ENCODE peak calls at places on chromosomes 3 and 15, in eight cellular contexts. I is A549, K is upper lobe of left lung, M is HCT116, U is K562, W is GM12878, L is right lobe of liver, Y is body of pancreas. S is an unnamed sample.
A peak's percentile ranks its signal among the peaks of the same experiment; 100 is the strongest.

GRCh38 chr3:151794080-151794479 is 19.8 kb upstream of the AADAC start:
- ATAC-seq in I (no peak), K (no peak), M (no peak), U (no peak), W (no peak), L (no peak), Y (peak; percentile 48), S (no peak)

GRCh38 chr15:74218172-74218885 is 15.7 kb upstream of the STRA6 start:
- ATAC-seq in I (no peak), K (no peak), M (no peak), U (no peak), W (no peak), L (peak; percentile 13), Y (no peak), S (no peak)

GRCh38 chr3:119630119-119630518 is 30.3 kb downstream of the POPDC2 start:
- ATAC-seq in I (no peak), K (no peak), M (no peak), U (peak; percentile 24), W (no peak), L (no peak), Y (no peak), S (peak; percentile 21)

GRCh38 chr3:190558796-190559195 is 44.9 kb downstream of the IL1RAP start:
- ATAC-seq in I (no peak), K (no peak), M (no peak), U (no peak), W (no peak), L (no peak), Y (no peak), S (no peak)

GRCh38 chr3:11820540-11821041 is 26.1 kb downstream of the TAMM41 start:
- ATAC-seq in I (peak; percentile 56), K (peak; percentile 57), M (peak; percentile 63), U (peak; percentile 42), W (peak; percentile 86), L (no peak), Y (no peak), S (no peak)

GRCh38 chr3:169299897-169300296 is 363.6 kb downstream of the MECOM start:
- ATAC-seq in I (no peak), K (no peak), M (no peak), U (no peak), W (no peak), L (no peak), Y (no peak), S (no peak)

GRCh38 chr15:99911824-99912223 is 178.6 kb upstream of the LYSMD4 start:
- ATAC-seq in I (no peak), K (no peak), M (no peak), U (no peak), W (no peak), L (no peak), Y (no peak), S (no peak)

GRCh38 chr3:30085486-30085885 is 520.9 kb upstream of the TGFBR2 start:
- ATAC-seq in I (no peak), K (no peak), M (no peak), U (no peak), W (no peak), L (no peak), Y (no peak), S (no peak)

GRCh38 chr3:13638927-13639326 is 90.0 kb downstream of the FBLN2 start:
- ATAC-seq in I (no peak), K (peak; percentile 15), M (no peak), U (no peak), W (no peak), L (no peak), Y (no peak), S (no peak)

GRCh38 chr3:193372783-193373182 is 5.8 kb downstream of the ATP13A5 start:
- ATAC-seq in I (no peak), K (no peak), M (no peak), U (no peak), W (peak; percentile 46), L (no peak), Y (no peak), S (no peak)

GRCh38 chr3:108936924-108937689 is 16.6 kb downstream of the GUCA1C start:
- ATAC-seq in I (no peak), K (no peak), M (no peak), U (no peak), W (no peak), L (no peak), Y (no peak), S (no peak)

GRCh38 chr3:127168271-127168670 is 24.7 kb upstream of the PRR23E start:
- ATAC-seq in I (no peak), K (no peak), M (no peak), U (no peak), W (no peak), L (no peak), Y (no peak), S (no peak)

GRCh38 chr15:63476229-63476632 is 28.2 kb upstream of the USP3 start:
- ATAC-seq in I (peak; percentile 61), K (no peak), M (peak; percentile 81), U (peak; percentile 12), W (no peak), L (no peak), Y (peak; percentile 40), S (peak; percentile 46)

GRCh38 chr3:173111321-173111720 is 29.7 kb downstream of the SPATA16 start:
- ATAC-seq in I (no peak), K (no peak), M (no peak), U (no peak), W (no peak), L (no peak), Y (no peak), S (no peak)

GRCh38 chr3:189588818-189589569 is 42.2 kb upstream of the TP63 start:
- ATAC-seq in I (no peak), K (no peak), M (no peak), U (no peak), W (no peak), L (no peak), Y (no peak), S (no peak)

GRCh38 chr3:46935168-46935858 is 41.2 kb downstream of the CCDC12 start:
- ATAC-seq in I (peak; percentile 91), K (peak; percentile 84), M (peak; percentile 94), U (peak; percentile 81), W (no peak), L (peak; percentile 88), Y (peak; percentile 92), S (peak; percentile 94)

GRCh38 chr3:180548050-180548449 is 53.9 kb upstream of the TTC14 start:
- ATAC-seq in I (no peak), K (no peak), M (no peak), U (no peak), W (no peak), L (no peak), Y (no peak), S (no peak)

GRCh38 chr3:95721938-95722337 is 1092.5 kb upstream of the EPHA6 start:
- ATAC-seq in I (no peak), K (no peak), M (no peak), U (no peak), W (peak; percentile 98), L (no peak), Y (no peak), S (no peak)

GRCh38 chr3:73398084-73398483 is 226.7 kb downstream of the PDZRN3 start:
- ATAC-seq in I (no peak), K (no peak), M (no peak), U (no peak), W (no peak), L (no peak), Y (no peak), S (no peak)

DNA sequence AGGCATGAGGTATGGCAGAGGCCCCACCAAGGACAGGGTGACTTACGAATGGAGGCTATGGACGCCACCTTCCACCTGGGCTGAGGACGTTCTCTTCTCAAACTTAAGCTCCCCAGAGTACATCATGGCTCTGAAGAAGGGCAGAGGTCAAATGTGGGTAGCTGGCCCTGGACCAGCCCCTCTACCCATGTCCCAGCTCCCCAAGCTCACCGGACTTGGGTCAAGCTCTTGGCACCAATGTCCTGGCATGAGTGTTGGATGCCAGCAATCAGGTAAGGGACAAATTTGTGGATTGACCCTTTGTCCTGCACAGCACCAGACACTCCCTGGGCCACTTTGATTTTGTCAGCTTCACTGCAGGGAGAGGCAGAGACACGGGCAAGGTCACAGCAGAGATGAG is 2.5 kb downstream of the NDUFAF3 start:
- ATAC-seq in I (no peak), K (no peak), M (no peak), U (no peak), W (no peak), L (no peak), Y (no peak), S (no peak)
- TF ChIP-seq POLR2A in I (no peak), K (no peak), M (peak; percentile 9), U (no peak), W (no peak), L (no peak), Y (no peak), S (no peak)

DNA sequence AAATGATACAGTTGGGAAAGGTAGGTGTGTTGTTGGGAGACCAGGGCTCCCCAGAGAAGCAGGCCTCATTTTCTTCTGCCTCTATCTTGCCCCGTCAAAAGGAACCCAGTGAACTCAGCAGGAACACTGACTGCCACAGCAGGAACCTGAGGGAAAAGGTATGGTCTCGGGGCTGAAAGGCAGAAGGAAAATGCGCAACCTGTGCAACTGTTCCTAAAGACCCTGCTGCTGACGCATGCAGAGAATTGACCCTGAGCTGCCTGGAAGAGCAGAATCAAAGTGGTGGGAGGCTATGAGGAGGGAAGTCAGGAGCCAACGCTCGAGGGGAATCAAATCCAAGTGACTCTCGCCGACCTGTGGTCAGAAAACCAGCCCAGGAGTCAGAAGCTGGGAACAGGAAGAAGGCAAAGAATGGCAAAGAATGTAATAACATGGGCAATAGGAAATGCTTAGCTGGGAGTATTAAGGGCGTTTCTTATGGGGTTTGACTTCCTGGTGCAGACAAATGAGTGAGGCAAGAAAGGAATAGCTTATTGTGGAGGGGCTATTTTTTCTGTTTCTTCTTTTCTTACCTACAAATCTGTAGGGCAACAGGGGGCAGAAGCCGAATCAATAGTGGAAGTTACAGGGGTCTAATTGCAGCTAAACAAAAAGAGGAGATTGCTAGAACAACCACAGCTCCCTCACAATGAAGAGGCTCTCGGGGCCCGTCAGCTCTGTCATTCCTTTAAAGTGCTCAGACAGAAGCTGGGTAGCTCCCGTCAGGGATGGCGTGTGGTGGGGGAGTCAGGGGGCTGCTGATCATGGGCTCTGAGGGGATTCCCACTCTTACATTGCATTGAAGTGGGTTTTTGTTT is 65.4 kb upstream of the DLG1 start:
- ATAC-seq in I (no peak), K (no peak), M (no peak), U (no peak), W (no peak), L (no peak), Y (no peak), S (no peak)
- H3K4me3 ChIP-seq in I (no peak overlapping the region), K (no peak overlapping the region), M (no peak overlapping the region), U (no peak overlapping the region), W (no peak overlapping the region), L (no peak overlapping the region), Y (no peak overlapping the region), S (no peak overlapping the region)

GRCh38 chr3:144128117-144128892 is 156.7 kb downstream of the DIPK2A start:
- ATAC-seq in I (no peak), K (no peak), M (no peak), U (no peak), W (peak; percentile 94), L (no peak), Y (no peak), S (no peak)
- TF ChIP-seq POLR2A in I (no peak), K (no peak), M (no peak), U (no peak), W (peak; percentile 42), L (no peak), Y (no peak), S (no peak)

DNA sequence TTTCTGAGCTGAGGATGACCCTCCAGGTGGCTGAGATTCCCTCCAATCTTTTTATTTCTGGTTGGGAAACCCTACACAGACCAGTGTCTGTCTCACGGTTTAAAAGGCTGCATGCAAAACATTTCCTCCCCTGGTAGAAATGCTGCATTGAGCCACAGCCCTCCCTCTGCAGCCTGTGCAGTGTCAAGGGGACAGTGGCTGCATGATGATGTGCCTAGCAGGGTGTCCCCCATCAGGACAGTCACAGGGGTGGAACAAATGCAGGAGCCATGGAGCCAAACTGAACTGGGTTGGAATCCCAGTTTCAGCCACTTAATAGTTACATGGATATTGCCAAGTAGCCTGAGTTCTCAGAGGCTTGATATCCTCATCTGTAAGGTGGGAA is 147.9 kb upstream of the CTDSPL start:
- ATAC-seq in I (no peak), K (no peak), M (no peak), U (no peak), W (no peak), L (no peak), Y (no peak), S (no peak)
- H3K4me3 ChIP-seq in I (no peak overlapping the region), K (no peak overlapping the region), M (no peak overlapping the region), U (no peak overlapping the region), W (no peak overlapping the region), L (no peak overlapping the region), Y (no peak overlapping the region), S (no peak overlapping the region)

S was measured in gastroesophageal sphincter.